ENCODE peak calls at places on chromosomes 7 and 10, in eight cellular contexts. V is left kidney, W is NCI-H1436, C is adipocyte, S is nephron progenitor cell, N is NCI-H1105 treated with DMSO at 0.1 percent for 48 hours, I is GM10248, Z is gastrocnemius medialis. U is an unnamed sample.

GRCh38 chr7:151256410-151257045 is 8.0 kb upstream of the SMARCD3 start:
- DNase-seq in V (peak; percentile 42), W (no peak), C (no peak), S (no peak), N (no peak), I (no peak), Z (no peak), U (no peak)

GRCh38 chr7:95509199-95509598 is 23.5 kb downstream of the ASB4 start:
- DNase-seq in V (peak; percentile 97), W (peak; percentile 89), C (no peak), S (peak; percentile 66), N (peak; percentile 90), I (no peak), Z (no peak), U (peak; percentile 1)

GRCh38 chr7:82443044-82443800 is at the start of gene CACNA2D1:
- DNase-seq in V (no peak), W (peak; percentile 15), C (peak; percentile 81), S (peak; percentile 72), N (peak; percentile 69), I (peak; percentile 26), Z (peak; percentile 37), U (no peak)

GRCh38 chr10:8705415-8705814 is 650.9 kb downstream of the GATA3 start:
- DNase-seq in V (no peak), W (no peak), C (no peak), S (no peak), N (no peak), I (no peak), Z (no peak), U (no peak)

GRCh38 chr7:158716802-158717201 is 12.2 kb upstream of the NCAPG2 start:
- DNase-seq in V (no peak), W (no peak), C (no peak), S (no peak), N (no peak), I (no peak), Z (no peak), U (no peak)

GRCh38 chr10:96758423-96758822 is 38.1 kb upstream of the PIK3AP1 start:
- DNase-seq in V (no peak), W (no peak), C (no peak), S (no peak), N (no peak), I (peak; percentile 39), Z (no peak), U (peak; percentile 90)

GRCh38 chr10:114915294-114915693 is 22.7 kb upstream of the TRUB1 start:
- DNase-seq in V (no peak), W (no peak), C (no peak), S (no peak), N (no peak), I (no peak), Z (no peak), U (no peak)

GRCh38 chr7:30682131-30683083 is at the start of gene CRHR2:
- DNase-seq in V (peak; percentile 72), W (no peak), C (no peak), S (peak; percentile 74), N (peak; percentile 57), I (no peak), Z (no peak), U (no peak)

GRCh38 chr7:18558503-18558902 is 63.0 kb downstream of the HDAC9 start:
- DNase-seq in V (no peak), W (no peak), C (no peak), S (no peak), N (no peak), I (no peak), Z (no peak), U (no peak)

GRCh38 chr10:35685402-35685801 is 43.3 kb upstream of the FZD8 start:
- DNase-seq in V (peak; percentile 49), W (no peak), C (peak; percentile 4), S (no peak), N (no peak), I (no peak), Z (no peak), U (no peak)

GRCh38 chr10:20622522-20623270 is 274.4 kb downstream of the NEBL start:
- DNase-seq in V (peak; percentile 25), W (no peak), C (peak; percentile 0), S (no peak), N (peak; percentile 0), I (no peak), Z (no peak), U (no peak)

GRCh38 chr10:132644544-132645530 is 107.2 kb downstream of the INPP5A start:
- DNase-seq in V (no peak), W (no peak), C (no peak), S (no peak), N (no peak), I (no peak), Z (no peak), U (no peak)

GRCh38 chr7:25565949-25566348 is 337.7 kb upstream of the NPVF start:
- DNase-seq in V (peak; percentile 82), W (peak; percentile 54), C (peak; percentile 86), S (peak; percentile 66), N (peak; percentile 79), I (peak; percentile 57), Z (peak; percentile 49), U (peak; percentile 69)

GRCh38 chr10:92419740-92420553 is 129.0 kb downstream of the MARCHF5 start:
- DNase-seq in V (peak; percentile 75), W (no peak), C (peak; percentile 43), S (no peak), N (no peak), I (no peak), Z (peak; percentile 27), U (no peak)

U was measured in OCI-LY7.